ENCODE peak calls at places on chromosomes 11 and 22, in four cellular contexts. T is endothelial cell, O is lower lobe of right lung, V is breast epithelium. X is an unnamed sample.

GRCh38 chr11:46920709-46921108 is 2.4 kb upstream of the LRP4 start:
- DNase-seq in T (no peak), O (no peak), V (no peak), X (peak)

GRCh38 chr11:3157381-3158130 is 7.6 kb downstream of the OSBPL5 start:
- DNase-seq in T (no peak), O (peak), V (no peak), X (no peak)

GRCh38 chr11:133134561-133135173 is 397.6 kb downstream of the OPCML start:
- DNase-seq in T (peak), O (peak), V (peak), X (no peak)

GRCh38 chr11:130634981-130635473 is 186.6 kb downstream of the ADAMTS15 start:
- DNase-seq in T (no peak), O (no peak), V (peak), X (peak)

GRCh38 chr11:101706541-101706940 is 122.7 kb upstream of the TRPC6 start:
- DNase-seq in T (no peak), O (no peak), V (no peak), X (no peak)

GRCh38 chr11:57792870-57793269 is 31.3 kb downstream of the CTNND1 start:
- DNase-seq in T (no peak), O (no peak), V (no peak), X (no peak)

GRCh38 chr11:121372671-121373429 is 79.3 kb upstream of the SORL1 start:
- DNase-seq in T (no peak), O (no peak), V (no peak), X (no peak)

GRCh38 chr22:37680191-37680851 is 4.9 kb downstream of the LGALS1 start:
- DNase-seq in T (no peak), O (no peak), V (no peak), X (peak)

GRCh38 chr22:30606455-30607299 is at the start of gene TCN2:
- DNase-seq in T (peak), O (peak), V (peak), X (peak)

GRCh38 chr11:72336163-72336562 is 92.2 kb upstream of the PHOX2A start:
- DNase-seq in T (no peak), O (no peak), V (no peak), X (no peak)

GRCh38 chr11:134763030-134763388 is 351.0 kb upstream of the B3GAT1 start:
- DNase-seq in T (no peak), O (no peak), V (no peak), X (no peak)

GRCh38 chr11:9858822-9859221 is 194.9 kb downstream of the SWAP70 start:
- DNase-seq in T (peak), O (no peak), V (no peak), X (no peak)

GRCh38 chr22:38135133-38135706 is 24.7 kb upstream of the BAIAP2L2 start:
- DNase-seq in T (no peak), O (no peak), V (no peak), X (peak)

GRCh38 chr11:65776196-65776595 is 4.6 kb downstream of the AP5B1 start:
- DNase-seq in T (no peak), O (peak), V (peak), X (no peak)

GRCh38 chr11:32131321-32131720 is 40.4 kb downstream of the RCN1 start:
- DNase-seq in T (no peak), O (no peak), V (no peak), X (peak)

GRCh38 chr11:42407379-42407778 is 904.4 kb upstream of the API5 start:
- DNase-seq in T (peak), O (no peak), V (no peak), X (peak)

GRCh38 chr11:128259816-128260215 is 327.5 kb downstream of the ETS1 start:
- DNase-seq in T (no peak), O (no peak), V (no peak), X (no peak)

GRCh38 chr11:78722786-78723185 is 148.1 kb upstream of the NARS2 start:
- DNase-seq in T (no peak), O (no peak), V (no peak), X (no peak)

GRCh38 chr22:19429950-19430889 is 1.3 kb downstream of the HIRA start:
- DNase-seq in T (no peak), O (peak), V (no peak), X (peak)

GRCh38 chr11:20113147-20113435 is 47.2 kb downstream of the DBX1 start:
- DNase-seq in T (no peak), O (no peak), V (peak), X (no peak)

GRCh38 chr11:3207530-3208189 is 11.0 kb downstream of the MRGPRG start:
- DNase-seq in T (no peak), O (peak), V (no peak), X (no peak)

GRCh38 chr22:42397332-42398246 is 34.6 kb downstream of the NFAM1 start:
- DNase-seq in T (no peak), O (peak), V (no peak), X (no peak)

GRCh38 chr11:22780914-22781593 is 48.5 kb downstream of the SVIP start:
- DNase-seq in T (no peak), O (no peak), V (no peak), X (no peak)

GRCh38 chr11:2511421-2512369 is 66.9 kb downstream of the KCNQ1 start:
- DNase-seq in T (no peak), O (peak), V (peak), X (no peak)

DNA sequence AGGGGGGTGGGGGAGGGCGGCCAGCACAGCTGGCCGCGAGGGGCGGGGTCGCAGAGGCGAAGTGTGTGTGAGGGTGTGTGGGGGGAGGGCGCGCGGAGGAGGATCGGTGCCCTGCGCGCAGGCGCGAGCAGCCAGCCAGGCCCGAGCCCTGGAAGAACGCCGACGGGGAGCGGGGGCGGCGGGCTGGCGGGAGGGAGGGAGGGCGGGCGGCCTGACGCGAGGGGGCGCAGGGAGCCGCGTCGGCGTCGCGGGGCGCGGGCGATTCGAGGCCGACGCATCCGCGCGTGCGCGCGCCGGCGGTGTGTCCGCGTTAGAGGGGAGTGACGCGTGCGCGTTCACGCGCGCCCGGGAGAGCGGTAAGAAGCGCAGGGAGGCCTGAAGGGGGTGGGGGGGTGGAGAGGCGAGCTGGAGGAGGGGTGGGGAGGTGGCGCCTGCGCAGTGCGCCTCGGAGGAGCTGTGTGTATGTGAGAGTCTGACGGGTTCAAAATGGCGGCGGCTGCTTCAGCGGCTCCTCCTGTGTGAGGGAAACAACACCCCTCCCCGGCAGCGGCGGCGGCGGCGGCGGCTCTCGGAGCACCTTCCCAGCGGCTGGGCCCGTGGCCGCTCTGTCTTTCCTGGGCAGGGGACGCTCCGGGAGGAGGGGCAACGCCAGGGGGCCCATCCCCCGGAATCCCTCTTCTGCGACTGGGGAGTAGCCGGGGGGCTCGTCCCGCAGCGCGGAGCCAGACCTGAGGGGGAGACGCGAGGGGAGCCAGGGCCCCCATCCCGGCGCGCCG is at the start of gene KDM2A:
- DNase-seq in T (peak), O (peak), V (peak), X (peak)
- TF ChIP-seq CTCF in T (peak), O (peak), V (no peak), X (peak)

GRCh38 chr11:10932976-10933375 is 75.1 kb upstream of the ZBED5 start:
- DNase-seq in T (no peak), O (no peak), V (no peak), X (no peak)

GRCh38 chr11:10927533-10927932 is 69.7 kb upstream of the ZBED5 start:
- DNase-seq in T (no peak), O (no peak), V (no peak), X (no peak)

GRCh38 chr11:10931761-10932700 is 74.2 kb upstream of the ZBED5 start:
- DNase-seq in T (peak), O (peak), V (peak), X (no peak)

GRCh38 chr11:10930961-10931760 is 73.3 kb upstream of the ZBED5 start:
- DNase-seq in T (peak), O (peak), V (peak), X (peak)

DNA sequence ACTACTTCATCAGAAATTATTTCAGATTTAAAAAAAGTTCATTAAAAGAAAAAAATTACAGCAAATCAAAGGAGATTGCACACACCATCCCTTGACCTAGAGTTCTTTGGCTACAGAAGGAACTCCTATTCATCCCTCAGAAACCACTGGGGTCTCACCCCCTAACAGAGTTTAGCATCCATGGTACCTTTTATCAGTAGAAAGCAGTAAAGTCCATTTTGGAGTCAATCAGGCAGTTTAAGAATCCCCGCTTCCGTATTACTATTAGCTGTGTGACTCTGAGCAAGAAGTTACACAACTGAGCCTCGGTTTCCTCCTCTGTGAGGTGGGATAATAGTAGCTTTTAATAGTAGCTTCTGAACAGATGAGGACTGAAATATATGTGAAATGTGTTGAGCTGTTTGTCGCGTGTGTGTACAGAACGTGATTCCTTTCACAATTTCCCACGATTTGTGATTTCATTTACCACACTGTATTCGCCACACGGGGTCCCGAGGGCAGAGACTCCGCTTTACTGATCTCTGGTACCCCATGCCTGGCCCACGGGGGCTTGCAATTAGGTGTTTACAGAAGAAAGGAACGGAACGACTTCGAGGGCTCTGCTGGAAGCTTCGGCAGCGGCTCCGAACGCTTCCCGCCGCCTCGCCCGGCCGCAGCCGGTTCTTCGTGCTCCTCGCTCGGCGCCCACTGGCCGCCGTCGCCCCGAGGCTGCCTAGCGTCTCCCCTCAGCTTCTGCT is 72.5 kb upstream of the ZBED5 start:
- DNase-seq in T (no peak), O (no peak), V (no peak), X (no peak)
- TF ChIP-seq CTCF in T (no peak), O (no peak), V (no peak), X (peak)

GRCh38 chr22:28799125-28799833 is 1.1 kb downstream of the XBP1 start:
- DNase-seq in T (peak), O (peak), V (peak), X (peak)
- TF ChIP-seq CTCF in T (no peak), O (no peak), V (no peak), X (no peak)

GRCh38 chr22:23376256-23376655 is 195.9 kb downstream of the BCR start:
- DNase-seq in T (peak), O (no peak), V (no peak), X (peak)
- TF ChIP-seq CTCF in T (peak), O (no peak), V (no peak), X (peak)

GRCh38 chr11:93917673-93918072 is 67.3 kb upstream of the VSTM5 start:
- DNase-seq in T (no peak), O (no peak), V (no peak), X (no peak)

GRCh38 chr11:93922830-93923229 is 72.4 kb upstream of the VSTM5 start:
- DNase-seq in T (no peak), O (no peak), V (no peak), X (no peak)

GRCh38 chr11:93921695-93922468 is 71.5 kb upstream of the VSTM5 start:
- DNase-seq in T (peak), O (no peak), V (no peak), X (peak)
- TF ChIP-seq CTCF in T (peak), O (peak), V (peak), X (peak)

GRCh38 chr11:35907648-35908431 is 36.0 kb upstream of the LDLRAD3 start:
- DNase-seq in T (no peak), O (no peak), V (peak), X (peak)

GRCh38 chr11:35909866-35910265 is 34.0 kb upstream of the LDLRAD3 start:
- DNase-seq in T (no peak), O (no peak), V (no peak), X (no peak)

GRCh38 chr11:35902961-35903360 is 40.9 kb upstream of the LDLRAD3 start:
- DNase-seq in T (no peak), O (no peak), V (no peak), X (no peak)

GRCh38 chr11:35906681-35907080 is 37.2 kb upstream of the LDLRAD3 start:
- DNase-seq in T (no peak), O (no peak), V (no peak), X (no peak)

GRCh38 chr11:35905901-35906661 is 37.8 kb upstream of the LDLRAD3 start:
- DNase-seq in T (no peak), O (no peak), V (no peak), X (no peak)
- TF ChIP-seq CTCF in T (no peak), O (no peak), V (no peak), X (no peak)

DNA sequence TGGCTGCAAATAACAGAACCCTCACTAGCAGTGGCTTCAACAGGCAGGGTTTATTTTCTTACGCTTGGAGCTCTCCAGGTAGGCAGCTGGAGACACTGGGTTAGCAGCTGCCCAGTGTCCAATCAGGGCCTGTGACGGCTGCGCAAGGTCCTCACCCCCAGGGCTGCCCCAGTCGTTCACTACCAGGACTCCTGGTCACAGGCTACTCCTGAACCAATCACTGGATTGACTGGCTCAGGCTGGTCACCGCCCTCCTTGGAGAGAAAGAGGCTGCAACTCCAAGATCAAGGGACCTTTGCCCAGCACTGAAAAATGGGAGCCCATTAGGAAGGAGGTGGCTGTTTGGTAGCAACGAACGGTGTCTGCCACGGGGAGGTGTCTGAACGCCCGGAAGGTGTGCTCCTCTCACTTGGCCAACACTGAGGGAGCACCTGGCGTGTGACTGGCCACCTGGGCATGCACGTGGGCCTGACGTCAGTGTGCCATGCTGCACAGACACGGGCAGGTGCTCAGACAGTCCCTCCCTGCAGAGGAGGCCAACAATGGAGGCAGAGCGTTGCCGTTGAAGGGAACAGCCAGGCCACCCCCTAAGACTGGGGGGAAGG is 5.1 kb downstream of the ARSA start:
- DNase-seq in T (no peak), O (no peak), V (peak), X (no peak)
- TF ChIP-seq CTCF in T (no peak), O (no peak), V (peak), X (no peak)

DNA sequence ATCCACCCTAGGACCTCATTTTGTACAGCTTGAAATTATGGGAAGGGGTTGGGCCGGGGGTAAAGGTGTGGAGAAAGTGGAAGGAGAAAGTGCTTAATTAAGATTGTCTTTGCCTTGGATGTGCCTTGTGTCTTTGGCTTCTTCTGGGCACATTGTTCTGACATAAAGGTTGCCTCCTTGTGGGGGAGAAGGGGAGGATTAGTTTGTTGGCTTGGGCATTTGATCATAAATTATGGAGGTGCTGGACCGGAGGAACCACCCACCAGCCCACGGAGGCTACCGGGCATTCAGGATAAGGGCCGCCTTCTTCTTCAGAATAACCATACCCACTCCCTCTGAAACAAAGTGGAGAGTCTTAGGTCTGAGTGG is 1.3 kb downstream of the PAFAH1B2 start:
- DNase-seq in T (peak), O (no peak), V (no peak), X (peak)
- TF ChIP-seq CTCF in T (no peak), O (no peak), V (no peak), X (peak)

GRCh38 chr11:70420496-70420895 is 22.2 kb downstream of the CTTN start:
- DNase-seq in T (no peak), O (no peak), V (no peak), X (no peak)

GRCh38 chr11:70420008-70420464 is 21.7 kb downstream of the CTTN start:
- DNase-seq in T (no peak), O (no peak), V (no peak), X (no peak)

GRCh38 chr11:70419307-70420007 is 21.1 kb downstream of the CTTN start:
- DNase-seq in T (no peak), O (no peak), V (no peak), X (no peak)

GRCh38 chr11:70422692-70423522 is 24.6 kb downstream of the CTTN start:
- DNase-seq in T (no peak), O (no peak), V (no peak), X (no peak)

DNA sequence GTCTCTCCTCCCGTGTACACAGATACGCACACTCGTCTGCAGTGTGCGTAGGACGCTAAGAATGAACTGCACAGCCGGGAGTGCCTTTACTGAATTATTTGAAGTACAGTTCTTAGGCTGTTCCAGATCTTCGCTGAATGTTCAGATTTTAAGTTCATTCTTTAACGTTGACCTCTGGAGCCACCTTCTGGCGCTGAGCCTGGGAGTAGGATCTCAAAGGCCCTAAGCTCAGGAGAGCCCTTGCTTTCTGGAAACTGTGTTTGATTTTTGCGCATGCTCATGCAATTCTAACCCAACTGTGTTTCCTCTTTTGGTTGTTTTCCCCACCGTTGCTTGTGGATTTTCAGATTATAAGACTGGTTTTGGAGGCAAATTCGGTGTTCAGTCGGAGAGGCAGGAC is 22.8 kb downstream of the CTTN start:
- DNase-seq in T (no peak), O (no peak), V (no peak), X (no peak)
- TF ChIP-seq CTCF in T (no peak), O (no peak), V (no peak), X (no peak)

DNA sequence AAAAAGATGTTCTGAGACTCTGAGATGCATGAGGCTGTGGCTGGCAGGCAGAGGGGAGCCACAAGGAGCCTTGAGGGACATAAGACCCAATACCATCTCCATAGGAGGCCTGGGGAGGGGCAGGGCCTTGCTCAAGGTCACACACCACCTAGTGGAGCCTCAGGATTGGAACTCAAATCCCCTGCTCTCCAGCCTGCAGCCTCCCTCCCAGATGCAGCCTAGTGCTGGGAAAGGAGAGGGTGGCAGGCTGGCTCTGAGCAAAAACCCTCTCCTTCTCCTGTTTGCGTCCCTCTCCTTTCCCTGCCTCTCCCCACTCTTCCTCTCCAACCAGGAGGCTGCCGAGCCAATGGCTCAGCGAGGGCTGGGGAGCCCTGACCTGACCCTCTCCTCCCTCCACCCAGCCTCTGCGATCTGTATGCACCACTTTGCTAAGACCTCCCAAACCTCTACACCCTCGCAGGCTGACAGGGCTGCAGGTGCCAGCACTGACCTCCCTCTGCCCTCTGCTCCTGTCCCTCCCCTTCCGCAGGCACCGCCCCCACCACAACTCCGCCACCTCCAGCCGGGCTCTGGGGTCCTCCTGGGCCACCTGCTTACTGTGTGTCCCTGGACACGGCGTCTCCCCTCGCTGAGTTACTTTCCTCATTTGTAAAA is 14.7 kb downstream of the IGLL1 start:
- DNase-seq in T (no peak), O (no peak), V (no peak), X (no peak)
- TF ChIP-seq CTCF in T (no peak), O (no peak), V (no peak), X (no peak)

X was measured in HFFc6.